ENCODE peak calls at places on chromosomes 16 and 17, in seven cellular contexts. Q, X, R, Y, U, M and K are unnamed samples.

GRCh38 chr17:75808905-75809621 is 24.5 kb downstream of the UNK start:
- DNase-seq in R (peak; percentile 78), U (peak; percentile 29), X (peak; percentile 37), M (peak; percentile 93), Y (no peak), Q (no peak), K (peak; percentile 29)

GRCh38 chr17:80006339-80006720 is 29.3 kb downstream of the TBC1D16 start:
- DNase-seq in Q (no peak), U (no peak), X (no peak), R (no peak), M (no peak), Y (no peak), K (no peak)

GRCh38 chr17:45413498-45413923 is 19.2 kb downstream of the ARHGAP27 start:
- DNase-seq in M (no peak), U (no peak), X (no peak), Y (no peak), R (no peak), Q (no peak), K (no peak)

GRCh38 chr16:53549970-53550406 is 47.0 kb upstream of the AKTIP start:
- DNase-seq in Y (peak; percentile 60), Q (peak; percentile 64), M (peak; percentile 31), U (peak; percentile 64), X (peak; percentile 82), R (peak; percentile 82), K (peak; percentile 82)

GRCh38 chr17:39144414-39144813 is 7.0 kb downstream of the PLXDC1 start:
- DNase-seq in M (no peak), Q (no peak), Y (no peak), R (peak; percentile 48), U (no peak), X (peak; percentile 94), K (no peak)

GRCh38 chr16:492211-492875 is 35.2 kb upstream of the CAPN15 start:
- DNase-seq in Q (peak; percentile 23), U (peak; percentile 52), M (no peak), R (no peak), X (no peak), Y (no peak), K (no peak)

GRCh38 chr17:48002920-48003685 is 32.2 kb downstream of the CDK5RAP3 start:
- DNase-seq in Q (no peak), U (peak; percentile 79), R (no peak), Y (peak; percentile 70), M (no peak), X (no peak), K (no peak)

GRCh38 chr17:48048321-48049140 is at the start of gene NFE2L1:
- DNase-seq in Y (no peak), M (peak; percentile 66), U (peak; percentile 95), X (peak; percentile 90), R (peak; percentile 95), Q (no peak), K (peak; percentile 95)

GRCh38 chr16:70512456-70512855 is 10.9 kb downstream of the COG4 start:
- DNase-seq in Q (no peak), U (no peak), R (no peak), X (peak; percentile 59), Y (no peak), M (peak; percentile 58), K (no peak)

GRCh38 chr17:38892620-38893019 is 22.8 kb downstream of the LASP1 start:
- DNase-seq in X (no peak), R (no peak), Y (no peak), U (peak; percentile 31), M (no peak), Q (no peak), K (no peak)

GRCh38 chr16:50308237-50308965 is 42.0 kb downstream of the ADCY7 start:
- DNase-seq in Y (peak; percentile 42), R (no peak), U (no peak), Q (no peak), M (no peak), X (no peak), K (no peak)

GRCh38 chr16:56600398-56600999 is 7.9 kb upstream of the MT2A start:
- DNase-seq in Y (no peak), X (peak; percentile 66), Q (no peak), R (peak; percentile 59), U (no peak), M (no peak), K (peak; percentile 55)

GRCh38 chr17:44919411-44919810 is 4.1 kb upstream of the GFAP start:
- DNase-seq in M (no peak), R (no peak), Y (no peak), X (no peak), U (peak; percentile 21), Q (no peak), K (no peak)

GRCh38 chr17:7056386-7056785 is 12.5 kb upstream of the SLC16A11 start:
- DNase-seq in R (peak; percentile 57), Y (no peak), Q (no peak), M (no peak), U (no peak), X (no peak), K (no peak)

GRCh38 chr17:29090746-29091395 is 47.9 kb downstream of the PIPOX start:
- DNase-seq in U (no peak), X (no peak), R (no peak), Y (no peak), M (no peak), Q (no peak), K (no peak)

GRCh38 chr16:27718767-27719445 is 169.0 kb downstream of the KATNIP start:
- DNase-seq in X (no peak), Y (no peak), Q (peak; percentile 63), M (no peak), R (no peak), U (no peak), K (no peak)

GRCh38 chr17:77423589-77424451 is 283.1 kb downstream of the SEC14L1 start:
- DNase-seq in Y (no peak), X (peak; percentile 98), M (no peak), U (no peak), R (peak; percentile 95), Q (no peak), K (no peak)

GRCh38 chr17:79079421-79080200 is 5.0 kb downstream of the ENGASE start:
- DNase-seq in U (no peak), Q (no peak), Y (no peak), M (no peak), R (no peak), X (no peak), K (no peak)

GRCh38 chr17:149231-149630 is 11.9 kb downstream of the SCGB1C2 start:
- DNase-seq in Y (peak; percentile 37), U (no peak), X (no peak), M (no peak), Q (no peak), R (no peak), K (no peak)

GRCh38 chr16:89060207-89060794 is 33.4 kb upstream of the ACSF3 start:
- DNase-seq in M (no peak), Y (no peak), Q (no peak), R (no peak), U (no peak), X (no peak), K (no peak)

GRCh38 chr17:43760254-43760852 is 1.8 kb upstream of the SOST start:
- DNase-seq in U (peak; percentile 99), X (peak; percentile 91), Y (peak; percentile 98), M (peak; percentile 84), R (peak; percentile 88), Q (peak; percentile 93), K (peak; percentile 96)

GRCh38 chr16:57873218-57873617 is 70.9 kb upstream of the KIFC3 start:
- DNase-seq in Q (no peak), R (no peak), U (peak; percentile 86), Y (peak; percentile 64), M (no peak), X (no peak), K (peak; percentile 93)

GRCh38 chr17:69597898-69598692 is 183.6 kb downstream of the MAP2K6 start:
- DNase-seq in U (no peak), R (peak; percentile 77), Y (no peak), Q (no peak), X (peak; percentile 85), M (peak; percentile 25), K (no peak)

GRCh38 chr17:58228679-58229078 is 9.6 kb upstream of the MKS1 start:
- DNase-seq in Q (no peak), Y (no peak), M (no peak), U (peak; percentile 56), R (no peak), X (no peak), K (peak; percentile 47)

GRCh38 chr17:58229384-58229783 is 9.0 kb upstream of the LPO start:
- DNase-seq in M (no peak), X (no peak), R (no peak), Y (no peak), Q (no peak), U (no peak), K (no peak)

GRCh38 chr17:58229881-58230280 is 8.5 kb upstream of the LPO start:
- DNase-seq in X (no peak), Q (no peak), U (no peak), M (no peak), Y (no peak), R (no peak), K (no peak)

GRCh38 chr17:58224315-58224714 is 5.3 kb upstream of the MKS1 start:
- DNase-seq in Q (no peak), Y (no peak), M (no peak), R (peak; percentile 36), U (no peak), X (peak; percentile 46), K (peak; percentile 76)

DNA sequence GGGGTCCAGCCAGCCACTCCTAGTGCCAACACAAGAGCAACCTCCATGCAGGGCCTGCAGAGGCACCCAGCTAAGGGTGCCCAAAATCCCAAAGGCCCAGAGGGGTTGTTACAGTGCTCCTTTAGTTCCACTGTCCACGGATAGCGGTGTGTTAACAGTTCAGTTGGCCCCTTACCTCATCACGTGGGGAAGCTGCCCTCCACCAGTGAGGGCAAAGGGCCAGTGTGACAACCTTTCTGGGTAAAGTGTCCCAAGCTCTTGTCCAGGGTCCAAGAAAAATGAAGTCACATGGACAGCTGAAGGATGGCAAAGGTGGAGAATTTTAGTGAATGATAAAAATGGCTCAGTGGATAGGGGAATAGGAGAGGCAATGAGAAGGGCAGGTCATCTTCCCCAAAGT is 8.7 kb upstream of the MKS1 start:
- DNase-seq in Y (no peak), Q (no peak), R (no peak), M (no peak), U (no peak), X (no peak), K (no peak)
- H3K23ac ChIP-seq in Y (no peak overlapping the region), Q (no peak overlapping the region), R (no peak overlapping the region), M (no peak overlapping the region), U (no peak overlapping the region), X (no peak overlapping the region), K (no peak overlapping the region)

GRCh38 chr17:30558313-30559195 is 81.3 kb downstream of the GOSR1 start:
- DNase-seq in X (no peak), Q (no peak), U (peak; percentile 30), Y (peak; percentile 41), R (no peak), M (no peak), K (no peak)
- H2AK5ac ChIP-seq in X (no peak overlapping the region), Q (no peak overlapping the region), U (no peak overlapping the region), Y (no peak overlapping the region), R (no peak overlapping the region), M (no peak overlapping the region), K (no peak overlapping the region)

GRCh38 chr17:66466933-66467367 is 164.5 kb downstream of the PRKCA start:
- DNase-seq in Y (no peak), U (peak; percentile 23), Q (no peak), M (peak; percentile 85), R (peak; percentile 99), X (peak; percentile 100), K (peak; percentile 88)
- H3K23ac ChIP-seq in Y (no peak overlapping the region), U (no peak overlapping the region), Q (no peak overlapping the region), M (no peak overlapping the region), R (no peak overlapping the region), X (peak overlapping the region; percentile 10), K (no peak overlapping the region)

DNA sequence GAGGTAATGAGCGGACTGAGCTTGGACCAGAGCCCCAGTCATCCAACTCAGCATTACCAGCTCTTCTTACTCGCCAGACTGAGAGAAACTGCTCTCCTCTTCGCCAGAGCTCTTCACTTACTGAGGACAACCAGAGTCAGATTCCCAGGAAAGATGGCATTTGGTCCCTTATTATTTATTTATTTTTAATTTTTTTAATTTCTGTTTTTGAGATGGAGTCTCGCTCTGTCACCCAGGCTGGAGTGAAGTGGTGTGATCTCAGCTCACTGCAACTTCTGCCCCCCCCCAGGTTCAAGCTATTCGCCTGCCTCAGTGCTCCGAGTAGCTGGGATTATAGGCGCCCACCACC is 23.3 kb downstream of the DEXI start:
- DNase-seq in Q (no peak), X (no peak), U (no peak), R (no peak), M (no peak), Y (no peak), K (no peak)
- H2AK5ac ChIP-seq in Q (no peak overlapping the region), X (no peak overlapping the region), U (no peak overlapping the region), R (no peak overlapping the region), M (no peak overlapping the region), Y (no peak overlapping the region), K (no peak overlapping the region)